ENCODE peak calls at places on chromosomes 6 and 20, in five cellular contexts. One of them, this sample, is unnamed.

GRCh38 chr20:540391-541201 is 3.0 kb downstream of the CSNK2A1 start:
- DNase-seq in fibroblast of pulmonary artery: no peak
- DNase-seq in neural progenitor cell: no peak
- DNase-seq in psoas muscle: no peak
- DNase-seq in brain microvascular endothelial cell: no peak
- DNase-seq in this sample: no peak

GRCh38 chr6:143410859-143411270 is 39.6 kb downstream of the ADAT2 start:
- DNase-seq in brain microvascular endothelial cell: peak
- DNase-seq in neural progenitor cell: no peak
- DNase-seq in fibroblast of pulmonary artery: no peak
- DNase-seq in psoas muscle: no peak
- DNase-seq in this sample: no peak

GRCh38 chr6:35945650-35946025 is 24.7 kb upstream of the SRPK1 start:
- DNase-seq in brain microvascular endothelial cell: no peak
- DNase-seq in neural progenitor cell: no peak
- DNase-seq in psoas muscle: no peak
- DNase-seq in fibroblast of pulmonary artery: no peak
- DNase-seq in this sample: no peak

GRCh38 chr6:35294308-35294945 is 3.2 kb upstream of the DEF6 start:
- DNase-seq in psoas muscle: peak
- DNase-seq in brain microvascular endothelial cell: no peak
- DNase-seq in fibroblast of pulmonary artery: peak
- DNase-seq in neural progenitor cell: peak
- DNase-seq in this sample: no peak

GRCh38 chr6:291697-292505 is at the start of gene DUSP22:
- DNase-seq in brain microvascular endothelial cell: peak
- DNase-seq in psoas muscle: peak
- DNase-seq in fibroblast of pulmonary artery: peak
- DNase-seq in neural progenitor cell: peak
- DNase-seq in this sample: peak

GRCh38 chr6:142014515-142014914 is 118.2 kb upstream of the GJE1 start:
- DNase-seq in psoas muscle: no peak
- DNase-seq in fibroblast of pulmonary artery: peak
- DNase-seq in neural progenitor cell: no peak
- DNase-seq in brain microvascular endothelial cell: peak
- DNase-seq in this sample: peak

GRCh38 chr20:6081236-6081635 is 27.4 kb upstream of the LRRN4 start:
- DNase-seq in fibroblast of pulmonary artery: peak
- DNase-seq in psoas muscle: peak
- DNase-seq in brain microvascular endothelial cell: no peak
- DNase-seq in neural progenitor cell: no peak
- DNase-seq in this sample: peak

GRCh38 chr6:36373368-36374009 is 14.0 kb downstream of the ETV7 start:
- DNase-seq in psoas muscle: no peak
- DNase-seq in neural progenitor cell: no peak
- DNase-seq in fibroblast of pulmonary artery: no peak
- DNase-seq in brain microvascular endothelial cell: no peak
- DNase-seq in this sample: no peak

GRCh38 chr6:125780540-125781306 is 10.0 kb upstream of the NCOA7 start:
- DNase-seq in fibroblast of pulmonary artery: peak
- DNase-seq in brain microvascular endothelial cell: peak
- DNase-seq in neural progenitor cell: peak
- DNase-seq in psoas muscle: peak
- DNase-seq in this sample: no peak

GRCh38 chr6:169170583-169170955 is 83.1 kb downstream of the THBS2 start:
- DNase-seq in neural progenitor cell: no peak
- DNase-seq in fibroblast of pulmonary artery: no peak
- DNase-seq in brain microvascular endothelial cell: no peak
- DNase-seq in psoas muscle: no peak
- DNase-seq in this sample: no peak

GRCh38 chr6:22334778-22335177 is 37.9 kb upstream of the PRL start:
- DNase-seq in fibroblast of pulmonary artery: no peak
- DNase-seq in neural progenitor cell: no peak
- DNase-seq in brain microvascular endothelial cell: no peak
- DNase-seq in psoas muscle: no peak
- DNase-seq in this sample: no peak

GRCh38 chr20:60482201-60482600 is 524.0 kb downstream of the CDH26 start:
- DNase-seq in psoas muscle: no peak
- DNase-seq in neural progenitor cell: no peak
- DNase-seq in brain microvascular endothelial cell: no peak
- DNase-seq in fibroblast of pulmonary artery: no peak
- DNase-seq in this sample: no peak

GRCh38 chr20:46557231-46557956 is 6.9 kb upstream of the OCSTAMP start:
- DNase-seq in psoas muscle: no peak
- DNase-seq in neural progenitor cell: no peak
- DNase-seq in brain microvascular endothelial cell: no peak
- DNase-seq in fibroblast of pulmonary artery: peak
- DNase-seq in this sample: no peak

GRCh38 chr6:40342674-40343230 is 244.4 kb downstream of the LRFN2 start:
- DNase-seq in psoas muscle: no peak
- DNase-seq in fibroblast of pulmonary artery: no peak
- DNase-seq in neural progenitor cell: peak
- DNase-seq in brain microvascular endothelial cell: no peak
- DNase-seq in this sample: no peak

GRCh38 chr6:156752666-156753301 is 24.4 kb upstream of the ARID1B start:
- DNase-seq in brain microvascular endothelial cell: no peak
- DNase-seq in fibroblast of pulmonary artery: no peak
- DNase-seq in neural progenitor cell: no peak
- DNase-seq in psoas muscle: peak
- DNase-seq in this sample: no peak

GRCh38 chr6:166745801-166746668 is 119.0 kb upstream of the RPS6KA2 start:
- DNase-seq in neural progenitor cell: no peak
- DNase-seq in psoas muscle: no peak
- DNase-seq in fibroblast of pulmonary artery: no peak
- DNase-seq in brain microvascular endothelial cell: no peak
- DNase-seq in this sample: no peak

GRCh38 chr6:83920017-83920416 is 60.5 kb downstream of the CYB5R4 start:
- DNase-seq in brain microvascular endothelial cell: peak
- DNase-seq in neural progenitor cell: no peak
- DNase-seq in fibroblast of pulmonary artery: peak
- DNase-seq in psoas muscle: no peak
- DNase-seq in this sample: no peak

GRCh38 chr6:5998741-5999687 is 7.7 kb downstream of the NRN1 start:
- DNase-seq in fibroblast of pulmonary artery: no peak
- DNase-seq in brain microvascular endothelial cell: no peak
- DNase-seq in psoas muscle: no peak
- DNase-seq in neural progenitor cell: peak
- DNase-seq in this sample: no peak

GRCh38 chr6:5998236-5998635 is 8.5 kb downstream of the NRN1 start:
- DNase-seq in psoas muscle: no peak
- DNase-seq in brain microvascular endothelial cell: no peak
- DNase-seq in neural progenitor cell: peak
- DNase-seq in fibroblast of pulmonary artery: no peak
- DNase-seq in this sample: no peak

GRCh38 chr6:5995705-5996686 is 10.7 kb downstream of the NRN1 start:
- DNase-seq in brain microvascular endothelial cell: peak
- DNase-seq in neural progenitor cell: peak
- DNase-seq in psoas muscle: peak
- DNase-seq in fibroblast of pulmonary artery: peak
- DNase-seq in this sample: no peak

GRCh38 chr6:5996701-5997419 is 9.9 kb downstream of the NRN1 start:
- DNase-seq in brain microvascular endothelial cell: peak
- DNase-seq in psoas muscle: no peak
- DNase-seq in neural progenitor cell: peak
- DNase-seq in fibroblast of pulmonary artery: peak
- DNase-seq in this sample: no peak

GRCh38 chr6:5997420-5998093 is 9.2 kb downstream of the NRN1 start:
- DNase-seq in brain microvascular endothelial cell: no peak
- DNase-seq in neural progenitor cell: peak
- DNase-seq in psoas muscle: no peak
- DNase-seq in fibroblast of pulmonary artery: no peak
- DNase-seq in this sample: no peak
- H3K4me3 ChIP-seq in brain microvascular endothelial cell: peak
- H3K4me3 ChIP-seq in neural progenitor cell: peak
- H3K4me3 ChIP-seq in psoas muscle: peak
- H3K4me3 ChIP-seq in fibroblast of pulmonary artery: peak
- H3K4me3 ChIP-seq in this sample: peak

GRCh38 chr6:148274809-148275208 is 67.8 kb upstream of the SASH1 start:
- DNase-seq in psoas muscle: no peak
- DNase-seq in neural progenitor cell: no peak
- DNase-seq in fibroblast of pulmonary artery: no peak
- DNase-seq in brain microvascular endothelial cell: no peak
- DNase-seq in this sample: no peak

GRCh38 chr6:148269386-148269785 is 73.3 kb upstream of the SASH1 start:
- DNase-seq in brain microvascular endothelial cell: no peak
- DNase-seq in fibroblast of pulmonary artery: no peak
- DNase-seq in neural progenitor cell: no peak
- DNase-seq in psoas muscle: no peak
- DNase-seq in this sample: no peak

GRCh38 chr6:148273962-148274752 is 68.5 kb upstream of the SASH1 start:
- DNase-seq in psoas muscle: no peak
- DNase-seq in brain microvascular endothelial cell: no peak
- DNase-seq in neural progenitor cell: no peak
- DNase-seq in fibroblast of pulmonary artery: peak
- DNase-seq in this sample: no peak

GRCh38 chr6:148272597-148272996 is 70.0 kb upstream of the SASH1 start:
- DNase-seq in neural progenitor cell: no peak
- DNase-seq in brain microvascular endothelial cell: no peak
- DNase-seq in fibroblast of pulmonary artery: peak
- DNase-seq in psoas muscle: no peak
- DNase-seq in this sample: no peak

DNA sequence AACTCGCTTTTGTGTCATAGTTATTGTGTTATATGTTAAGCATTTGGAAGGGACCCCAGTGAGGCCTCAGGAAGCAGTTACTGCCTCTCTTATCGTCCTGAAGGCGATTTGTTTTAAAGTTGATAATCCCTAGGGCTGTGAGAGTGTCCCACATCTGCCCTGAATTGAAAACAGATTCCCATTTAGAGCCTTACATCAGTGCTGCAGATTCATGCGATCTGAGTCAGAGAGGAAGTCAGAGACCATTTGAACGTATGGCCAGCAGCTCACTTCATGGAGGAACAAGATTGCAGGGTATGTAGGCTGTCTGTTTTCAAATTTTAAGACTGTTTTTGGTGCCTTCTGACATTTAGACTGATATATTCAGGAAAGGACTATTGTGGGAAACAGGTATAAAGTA is 70.6 kb upstream of the SASH1 start:
- DNase-seq in fibroblast of pulmonary artery: peak
- DNase-seq in brain microvascular endothelial cell: peak
- DNase-seq in neural progenitor cell: no peak
- DNase-seq in psoas muscle: no peak
- DNase-seq in this sample: peak
- H3K4me3 ChIP-seq in fibroblast of pulmonary artery: peak
- H3K4me3 ChIP-seq in brain microvascular endothelial cell: peak
- H3K4me3 ChIP-seq in neural progenitor cell: no peak
- H3K4me3 ChIP-seq in psoas muscle: peak
- H3K4me3 ChIP-seq in this sample: peak

GRCh38 chr6:33076406-33076934 is 680 bp downstream of the HLA-DPB1 start:
- DNase-seq in psoas muscle: no peak
- DNase-seq in fibroblast of pulmonary artery: no peak
- DNase-seq in neural progenitor cell: no peak
- DNase-seq in brain microvascular endothelial cell: no peak
- DNase-seq in this sample: no peak

GRCh38 chr6:33077908-33078307 is 2.1 kb downstream of the HLA-DPB1 start:
- DNase-seq in psoas muscle: no peak
- DNase-seq in neural progenitor cell: no peak
- DNase-seq in brain microvascular endothelial cell: no peak
- DNase-seq in fibroblast of pulmonary artery: no peak
- DNase-seq in this sample: no peak

GRCh38 chr6:33073431-33073871 is at the start of gene HLA-DPA1:
- DNase-seq in brain microvascular endothelial cell: no peak
- DNase-seq in psoas muscle: no peak
- DNase-seq in neural progenitor cell: no peak
- DNase-seq in fibroblast of pulmonary artery: peak
- DNase-seq in this sample: no peak

GRCh38 chr6:33075208-33075567 is 602 bp upstream of the HLA-DPB1 start:
- DNase-seq in brain microvascular endothelial cell: no peak
- DNase-seq in psoas muscle: no peak
- DNase-seq in neural progenitor cell: no peak
- DNase-seq in fibroblast of pulmonary artery: no peak
- DNase-seq in this sample: no peak

DNA sequence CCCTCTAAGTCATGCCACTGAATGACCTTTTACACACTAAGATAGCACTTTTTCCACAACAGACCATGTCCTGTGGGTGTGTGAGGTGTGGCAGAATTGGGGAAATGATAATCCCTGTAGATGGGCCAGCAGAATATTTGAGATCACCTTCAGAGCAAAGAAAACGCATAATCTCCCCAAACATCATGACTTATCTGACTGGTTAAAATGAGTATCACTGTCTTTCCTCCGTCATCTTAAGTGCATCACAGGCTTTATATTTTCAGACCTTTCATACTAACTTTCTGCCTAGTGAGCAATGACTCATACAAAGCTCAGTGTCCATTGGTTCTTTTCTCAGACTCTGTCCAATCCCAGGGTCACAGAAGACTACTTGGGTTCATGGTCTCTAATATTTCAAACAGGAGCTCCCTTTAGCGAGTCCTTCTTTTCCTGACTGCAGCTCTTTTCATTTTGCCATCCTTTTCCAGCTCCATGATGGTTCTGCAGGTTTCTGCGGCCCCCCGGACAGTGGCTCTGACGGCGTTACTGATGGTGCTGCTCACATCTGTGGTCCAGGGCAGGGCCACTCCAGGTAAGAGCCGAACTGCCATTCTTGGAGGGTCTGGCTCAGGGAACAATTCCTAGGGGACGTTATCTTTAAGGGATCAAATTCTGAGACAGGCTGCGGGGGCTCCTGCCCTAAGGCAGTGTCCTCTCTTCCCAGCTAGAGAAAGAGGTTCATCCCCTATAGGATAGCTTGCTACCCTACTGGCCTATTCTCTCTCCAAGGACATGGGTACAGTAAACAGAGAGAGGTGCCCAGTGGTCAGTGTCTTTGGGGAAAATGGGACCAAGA is at the start of gene HLA-DPB1:
- DNase-seq in neural progenitor cell: peak
- DNase-seq in brain microvascular endothelial cell: peak
- DNase-seq in fibroblast of pulmonary artery: peak
- DNase-seq in psoas muscle: no peak
- DNase-seq in this sample: no peak
- H3K4me3 ChIP-seq in neural progenitor cell: no peak
- H3K4me3 ChIP-seq in brain microvascular endothelial cell: no peak
- H3K4me3 ChIP-seq in fibroblast of pulmonary artery: no peak
- H3K4me3 ChIP-seq in psoas muscle: peak
- H3K4me3 ChIP-seq in this sample: no peak

DNA sequence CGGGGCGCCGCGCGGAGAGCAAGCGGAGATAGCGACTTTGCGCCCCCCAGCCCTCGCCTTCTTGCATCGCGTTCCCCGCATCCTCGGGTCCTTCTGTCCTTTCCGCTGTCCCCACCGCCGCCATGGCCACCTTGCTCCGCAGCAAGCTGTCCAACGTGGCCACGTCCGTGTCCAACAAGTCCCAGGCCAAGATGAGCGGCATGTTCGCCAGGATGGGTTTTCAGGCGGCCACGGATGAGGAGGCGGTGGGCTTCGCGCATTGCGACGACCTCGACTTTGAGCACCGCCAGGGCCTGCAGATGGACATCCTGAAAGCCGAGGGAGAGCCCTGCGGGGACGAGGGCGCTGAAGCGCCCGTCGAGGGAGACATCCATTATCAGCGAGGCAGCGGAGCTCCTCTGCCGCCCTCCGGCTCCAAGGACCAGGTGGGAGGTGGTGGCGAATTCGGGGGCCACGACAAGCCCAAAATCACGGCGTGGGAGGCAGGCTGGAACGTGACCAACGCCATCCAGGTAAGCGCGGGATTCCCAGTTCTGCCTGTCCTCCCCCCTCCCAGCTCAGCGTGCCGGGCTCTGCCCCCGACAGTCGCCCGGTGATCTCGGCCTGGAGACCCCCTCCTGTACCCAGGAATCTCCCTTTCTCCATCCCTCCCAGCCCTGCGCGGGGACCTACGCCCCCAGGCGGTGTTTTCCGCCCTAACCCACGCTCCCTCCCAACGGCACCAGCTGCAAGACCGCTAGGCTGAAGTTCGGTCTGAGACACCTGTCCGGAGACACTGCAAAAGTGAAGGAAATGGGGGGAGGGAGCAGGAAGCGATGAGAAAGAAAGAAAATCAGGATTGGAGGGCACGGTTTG is 544 bp downstream of the SLC32A1 start:
- DNase-seq in brain microvascular endothelial cell: no peak
- DNase-seq in fibroblast of pulmonary artery: no peak
- DNase-seq in psoas muscle: no peak
- DNase-seq in neural progenitor cell: peak
- DNase-seq in this sample: no peak
- H3K4me3 ChIP-seq in brain microvascular endothelial cell: no peak
- H3K4me3 ChIP-seq in fibroblast of pulmonary artery: no peak
- H3K4me3 ChIP-seq in psoas muscle: no peak
- H3K4me3 ChIP-seq in neural progenitor cell: peak
- H3K4me3 ChIP-seq in this sample: no peak